ENCODE peak calls at places on chromosomes 7 and 10, in nine cellular contexts. A is RWPE1, M is foreskin fibroblast, W is body of pancreas, S is right lobe of liver, Y is stomach, J is tibial artery, U is prostate gland, I is fibroblast of pulmonary artery. E is an unnamed sample.
A peak's percentile ranks its signal among the peaks of the same experiment; 100 is the strongest.

GRCh38 chr10:112835933-112836564 is 114.0 kb upstream of the TCF7L2 start:
- DNase-seq in A (no peak), M (peak; percentile 37), W (peak; percentile 58), S (peak; percentile 94), Y (no peak), J (peak; percentile 48), U (no peak), I (no peak), E (no peak)

GRCh38 chr10:111037868-111038267 is 39.0 kb upstream of the ADRA2A start:
- DNase-seq in A (peak; percentile 8), M (peak; percentile 10), W (no peak), S (no peak), Y (no peak), J (no peak), U (no peak), I (peak; percentile 20), E (no peak)

GRCh38 chr7:24965831-24966708 is 13.9 kb downstream of the OSBPL3 start:
- DNase-seq in A (peak; percentile 44), M (no peak), W (peak; percentile 18), S (no peak), Y (no peak), J (peak; percentile 27), U (no peak), I (no peak), E (no peak)

GRCh38 chr10:129140861-129141260 is 326.2 kb upstream of the MGMT start:
- DNase-seq in A (no peak), M (no peak), W (no peak), S (no peak), Y (no peak), J (peak; percentile 43), U (no peak), I (no peak), E (no peak)

GRCh38 chr10:46992794-46993552 is 81.7 kb downstream of the PTPN20 start:
- DNase-seq in A (peak; percentile 42), M (peak; percentile 48), W (peak; percentile 14), S (no peak), Y (no peak), J (peak; percentile 62), U (no peak), I (peak; percentile 53), E (no peak)

GRCh38 chr7:157518514-157519175 is 181.8 kb downstream of the DNAJB6 start:
- DNase-seq in A (no peak), M (no peak), W (no peak), S (peak; percentile 37), Y (no peak), J (no peak), U (no peak), I (no peak), E (peak; percentile 39)

GRCh38 chr10:91909178-91909677 is at the start of gene FGFBP3:
- DNase-seq in A (peak; percentile 55), M (peak; percentile 51), W (peak; percentile 33), S (no peak), Y (no peak), J (no peak), U (no peak), I (peak; percentile 51), E (no peak)

GRCh38 chr7:16721541-16721940 is 32.0 kb upstream of the TSPAN13 start:
- DNase-seq in A (no peak), M (no peak), W (no peak), S (no peak), Y (no peak), J (no peak), U (no peak), I (no peak), E (no peak)

GRCh38 chr10:47214520-47214919 is 85.5 kb upstream of the GDF10 start:
- DNase-seq in A (no peak), M (no peak), W (no peak), S (no peak), Y (no peak), J (no peak), U (no peak), I (peak; percentile 2), E (no peak)

GRCh38 chr7:151809156-151809863 is 67.6 kb downstream of the PRKAG2 start:
- DNase-seq in A (no peak), M (no peak), W (no peak), S (no peak), Y (no peak), J (no peak), U (no peak), I (no peak), E (no peak)

GRCh38 chr7:145909956-145910611 is 206.5 kb upstream of the CNTNAP2 start:
- DNase-seq in A (no peak), M (no peak), W (no peak), S (no peak), Y (no peak), J (no peak), U (no peak), I (peak; percentile 14), E (no peak)

GRCh38 chr10:69696073-69696731 is 66.2 kb downstream of the FAM241B start:
- DNase-seq in A (peak; percentile 68), M (peak; percentile 83), W (peak; percentile 33), S (no peak), Y (no peak), J (no peak), U (no peak), I (peak; percentile 91), E (no peak)
- TF ChIP-seq CTCF in A (peak; percentile 27), M (peak; percentile 46), W (peak; percentile 16), S (peak; percentile 44), Y (peak; percentile 44), J (peak; percentile 61), U (peak; percentile 25), I (peak; percentile 71), E (peak; percentile 80)

GRCh38 chr10:99521474-99522077 is 11.2 kb upstream of the NKX2-3 start:
- DNase-seq in A (no peak), M (peak; percentile 18), W (peak; percentile 30), S (no peak), Y (no peak), J (no peak), U (no peak), I (no peak), E (no peak)

GRCh38 chr10:99520804-99521473 is 11.8 kb upstream of the NKX2-3 start:
- DNase-seq in A (no peak), M (peak; percentile 9), W (no peak), S (no peak), Y (no peak), J (no peak), U (no peak), I (no peak), E (no peak)

GRCh38 chr10:99522078-99522479 is 10.7 kb upstream of the NKX2-3 start:
- DNase-seq in A (no peak), M (peak; percentile 10), W (no peak), S (no peak), Y (no peak), J (no peak), U (no peak), I (no peak), E (no peak)

GRCh38 chr10:99519690-99520039 is 13.1 kb upstream of the NKX2-3 start:
- DNase-seq in A (no peak), M (no peak), W (no peak), S (no peak), Y (no peak), J (no peak), U (no peak), I (no peak), E (no peak)

DNA sequence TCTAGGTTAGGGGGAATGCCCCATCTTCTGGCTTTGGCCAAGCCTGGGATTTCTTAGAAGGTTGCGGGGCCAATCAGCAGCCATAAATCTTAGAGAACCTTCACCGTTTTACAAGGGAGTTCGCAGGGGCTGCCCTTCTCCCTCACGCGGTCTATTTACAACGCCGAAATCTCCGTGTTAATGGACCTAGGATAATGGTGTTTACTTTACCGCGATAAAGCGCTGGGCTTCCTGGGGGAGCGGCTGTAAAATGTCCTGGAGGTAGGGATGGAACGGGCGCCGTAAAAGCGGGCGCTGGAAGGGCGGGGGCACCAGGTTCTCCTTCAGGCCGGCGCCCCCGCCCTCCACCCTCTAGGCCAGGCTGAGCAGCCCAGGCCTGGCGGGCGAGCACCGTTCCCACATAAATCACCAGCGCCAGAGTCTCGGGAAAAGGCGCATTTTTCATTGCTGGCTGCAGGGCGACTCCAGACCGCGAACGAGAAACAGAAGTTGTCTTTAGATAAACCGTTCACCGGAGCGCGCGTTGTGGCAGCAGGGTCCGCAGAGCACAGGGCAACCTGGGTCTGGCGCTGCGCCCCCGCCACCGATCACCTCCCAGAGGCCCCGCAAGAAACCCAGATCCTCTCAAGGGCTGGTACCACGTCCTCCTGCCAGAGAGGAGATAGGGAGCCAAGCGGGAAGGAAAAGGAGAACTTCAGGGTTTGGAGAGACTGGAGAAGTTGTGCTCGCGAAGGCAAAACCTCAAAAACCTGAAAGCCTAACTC is 12.5 kb upstream of the NKX2-3 start:
- DNase-seq in A (no peak), M (peak; percentile 38), W (no peak), S (no peak), Y (no peak), J (no peak), U (no peak), I (no peak), E (no peak)
- TF ChIP-seq CTCF in A (no peak), M (no peak), W (no peak), S (no peak), Y (no peak), J (no peak), U (no peak), I (no peak), E (no peak)

DNA sequence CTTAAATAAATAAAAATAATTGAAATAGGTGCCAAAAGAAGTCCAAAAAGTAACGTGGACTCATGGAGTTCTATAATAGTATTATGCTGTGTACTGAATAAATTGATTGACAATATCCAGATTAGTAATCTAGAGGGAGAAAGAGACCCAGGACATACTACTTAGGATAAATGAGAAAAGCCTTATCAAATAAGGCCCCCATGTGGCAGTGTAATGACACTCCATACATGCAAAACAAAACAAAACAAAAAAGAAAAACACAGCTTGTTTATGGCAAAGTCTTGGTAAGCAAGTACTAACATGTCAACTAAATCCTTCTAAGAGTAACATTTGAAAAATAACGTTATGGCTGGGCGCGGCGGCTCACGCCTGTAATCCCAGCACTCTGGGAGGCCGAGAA is 3.6 kb upstream of the RUNDC3B start:
- DNase-seq in A (no peak), M (no peak), W (no peak), S (no peak), Y (no peak), J (no peak), U (no peak), I (no peak), E (no peak)
- TF ChIP-seq CTCF in A (no peak), M (no peak), W (no peak), S (peak; percentile 41), Y (no peak), J (no peak), U (no peak), I (no peak), E (peak; percentile 48)

GRCh38 chr10:10233256-10233655 is 784.4 kb upstream of the CELF2 start:
- DNase-seq in A (no peak), M (no peak), W (no peak), S (no peak), Y (no peak), J (no peak), U (no peak), I (peak; percentile 30), E (no peak)
- TF ChIP-seq CTCF in A (peak; percentile 32), M (no peak), W (no peak), S (no peak), Y (no peak), J (peak; percentile 38), U (no peak), I (no peak), E (no peak)

GRCh38 chr10:100934084-100934659 is 21.4 kb downstream of the SLF2 start:
- DNase-seq in A (no peak), M (peak; percentile 17), W (no peak), S (no peak), Y (no peak), J (no peak), U (no peak), I (peak; percentile 34), E (no peak)
- TF ChIP-seq CTCF in A (peak; percentile 45), M (peak; percentile 57), W (peak; percentile 34), S (peak; percentile 44), Y (no peak), J (no peak), U (no peak), I (peak; percentile 72), E (peak; percentile 70)

E was measured in type B pancreatic cell.